ENCODE peak calls at places on chromosomes 16 and 17, in six cellular contexts. One of them, this sample, is unnamed.

GRCh38 chr17:65022751-65023421 is 33.7 kb downstream of the GNA13 start:
- DNase-seq in heart left ventricle: no peak
- DNase-seq in A549: no peak
- DNase-seq in HepG2: peak
- DNase-seq in IMR-90: peak
- DNase-seq in stomach: no peak
- DNase-seq in this sample: no peak

GRCh38 chr17:81453049-81453448 is 57.8 kb downstream of the BAHCC1 start:
- DNase-seq in heart left ventricle: no peak
- DNase-seq in A549: no peak
- DNase-seq in HepG2: no peak
- DNase-seq in IMR-90: no peak
- DNase-seq in stomach: no peak
- DNase-seq in this sample: no peak

GRCh38 chr16:3004319-3004718 is 8.4 kb upstream of the CLDN9 start:
- DNase-seq in heart left ventricle: no peak
- DNase-seq in A549: no peak
- DNase-seq in HepG2: no peak
- DNase-seq in IMR-90: no peak
- DNase-seq in stomach: no peak
- DNase-seq in this sample: peak

GRCh38 chr16:14036869-14037268 is 34.2 kb upstream of the MRTFB start:
- DNase-seq in heart left ventricle: no peak
- DNase-seq in A549: no peak
- DNase-seq in HepG2: no peak
- DNase-seq in IMR-90: no peak
- DNase-seq in stomach: no peak
- DNase-seq in this sample: no peak

GRCh38 chr16:81560979-81561657 is 116.5 kb downstream of the CMIP start:
- DNase-seq in heart left ventricle: no peak
- DNase-seq in A549: no peak
- DNase-seq in HepG2: no peak
- DNase-seq in IMR-90: peak
- DNase-seq in stomach: no peak
- DNase-seq in this sample: no peak

GRCh38 chr16:25126820-25127232 is 15.3 kb downstream of the LCMT1 start:
- DNase-seq in heart left ventricle: no peak
- DNase-seq in A549: peak
- DNase-seq in HepG2: peak
- DNase-seq in IMR-90: peak
- DNase-seq in stomach: no peak
- DNase-seq in this sample: peak

GRCh38 chr17:17143501-17143900 is 62.6 kb downstream of the PLD6 start:
- DNase-seq in heart left ventricle: no peak
- DNase-seq in A549: no peak
- DNase-seq in HepG2: no peak
- DNase-seq in IMR-90: no peak
- DNase-seq in stomach: no peak
- DNase-seq in this sample: no peak

GRCh38 chr16:22313141-22313781 is 16.1 kb downstream of the POLR3E start:
- DNase-seq in heart left ventricle: no peak
- DNase-seq in A549: no peak
- DNase-seq in HepG2: no peak
- DNase-seq in IMR-90: no peak
- DNase-seq in stomach: peak
- DNase-seq in this sample: no peak

GRCh38 chr17:13562271-13562800 is 39.4 kb downstream of the HS3ST3A1 start:
- DNase-seq in heart left ventricle: no peak
- DNase-seq in A549: peak
- DNase-seq in HepG2: no peak
- DNase-seq in IMR-90: peak
- DNase-seq in stomach: no peak
- DNase-seq in this sample: no peak

GRCh38 chr16:49755716-49756115 is 100.2 kb downstream of the ZNF423 start:
- DNase-seq in heart left ventricle: no peak
- DNase-seq in A549: no peak
- DNase-seq in HepG2: no peak
- DNase-seq in IMR-90: no peak
- DNase-seq in stomach: no peak
- DNase-seq in this sample: no peak

GRCh38 chr17:9247401-9247938 is 226.2 kb downstream of the NTN1 start:
- DNase-seq in heart left ventricle: no peak
- DNase-seq in A549: no peak
- DNase-seq in HepG2: no peak
- DNase-seq in IMR-90: no peak
- DNase-seq in stomach: no peak
- DNase-seq in this sample: no peak

GRCh38 chr16:20803192-20803560 is 3.1 kb downstream of the ERI2 start:
- DNase-seq in heart left ventricle: no peak
- DNase-seq in A549: no peak
- DNase-seq in HepG2: no peak
- DNase-seq in IMR-90: peak
- DNase-seq in stomach: no peak
- DNase-seq in this sample: no peak

GRCh38 chr17:73773702-73774101 is 129.5 kb upstream of the SDK2 start:
- DNase-seq in heart left ventricle: no peak
- DNase-seq in A549: no peak
- DNase-seq in HepG2: no peak
- DNase-seq in IMR-90: no peak
- DNase-seq in stomach: no peak
- DNase-seq in this sample: no peak

GRCh38 chr16:78297066-78297666 is 197.7 kb downstream of the WWOX start:
- DNase-seq in heart left ventricle: no peak
- DNase-seq in A549: no peak
- DNase-seq in HepG2: peak
- DNase-seq in IMR-90: no peak
- DNase-seq in stomach: no peak
- DNase-seq in this sample: no peak

GRCh38 chr16:84169765-84170310 is 17.0 kb downstream of the TAF1C start:
- DNase-seq in heart left ventricle: no peak
- DNase-seq in A549: no peak
- DNase-seq in HepG2: no peak
- DNase-seq in IMR-90: no peak
- DNase-seq in stomach: no peak
- DNase-seq in this sample: no peak

GRCh38 chr16:20740007-20740883 is 1.4 kb downstream of the THUMPD1 start:
- DNase-seq in heart left ventricle: no peak
- DNase-seq in A549: peak
- DNase-seq in HepG2: peak
- DNase-seq in IMR-90: no peak
- DNase-seq in stomach: no peak
- DNase-seq in this sample: peak

GRCh38 chr17:29007456-29008455 is 1.9 kb upstream of the SEZ6 start:
- DNase-seq in heart left ventricle: no peak
- DNase-seq in A549: peak
- DNase-seq in HepG2: no peak
- DNase-seq in IMR-90: peak
- DNase-seq in stomach: no peak
- DNase-seq in this sample: no peak

GRCh38 chr17:82049521-82049971 is 2.1 kb downstream of the RFNG start:
- DNase-seq in heart left ventricle: no peak
- DNase-seq in A549: no peak
- DNase-seq in HepG2: no peak
- DNase-seq in IMR-90: no peak
- DNase-seq in stomach: no peak
- DNase-seq in this sample: no peak

GRCh38 chr17:16529906-16530305 is 37.9 kb upstream of the LRRC75A start:
- DNase-seq in heart left ventricle: no peak
- DNase-seq in A549: no peak
- DNase-seq in HepG2: no peak
- DNase-seq in IMR-90: no peak
- DNase-seq in stomach: no peak
- DNase-seq in this sample: no peak

GRCh38 chr17:74836691-74837467 is 22.8 kb downstream of the GRIN2C start:
- DNase-seq in heart left ventricle: no peak
- DNase-seq in A549: no peak
- DNase-seq in HepG2: no peak
- DNase-seq in IMR-90: no peak
- DNase-seq in stomach: no peak
- DNase-seq in this sample: no peak

GRCh38 chr17:18087610-18088491 is at the start of gene DRG2:
- DNase-seq in heart left ventricle: peak
- DNase-seq in A549: peak
- DNase-seq in HepG2: peak
- DNase-seq in IMR-90: peak
- DNase-seq in stomach: peak
- DNase-seq in this sample: peak

GRCh38 chr16:85402910-85403692 is 210.0 kb upstream of the GSE1 start:
- DNase-seq in heart left ventricle: peak
- DNase-seq in A549: no peak
- DNase-seq in HepG2: no peak
- DNase-seq in IMR-90: peak
- DNase-seq in stomach: no peak
- DNase-seq in this sample: peak

GRCh38 chr16:89164436-89164835 is 7.1 kb upstream of the CDH15 start:
- DNase-seq in heart left ventricle: no peak
- DNase-seq in A549: no peak
- DNase-seq in HepG2: no peak
- DNase-seq in IMR-90: no peak
- DNase-seq in stomach: no peak
- DNase-seq in this sample: no peak

GRCh38 chr16:72537684-72538083 is 365.7 kb upstream of the PMFBP1 start:
- DNase-seq in heart left ventricle: no peak
- DNase-seq in A549: no peak
- DNase-seq in HepG2: no peak
- DNase-seq in IMR-90: peak
- DNase-seq in stomach: no peak
- DNase-seq in this sample: no peak

GRCh38 chr17:80647746-80648145 is 103.1 kb downstream of the RPTOR start:
- DNase-seq in heart left ventricle: no peak
- DNase-seq in A549: no peak
- DNase-seq in HepG2: no peak
- DNase-seq in IMR-90: peak
- DNase-seq in stomach: no peak
- DNase-seq in this sample: no peak

GRCh38 chr17:31499771-31500554 is 108.5 kb downstream of the RAB11FIP4 start:
- DNase-seq in heart left ventricle: peak
- DNase-seq in A549: no peak
- DNase-seq in HepG2: peak
- DNase-seq in IMR-90: peak
- DNase-seq in stomach: peak
- DNase-seq in this sample: no peak

GRCh38 chr17:386145-386876 is 33.7 kb upstream of the RPH3AL start:
- DNase-seq in heart left ventricle: peak
- DNase-seq in A549: peak
- DNase-seq in HepG2: peak
- DNase-seq in IMR-90: no peak
- DNase-seq in stomach: peak
- DNase-seq in this sample: peak

DNA sequence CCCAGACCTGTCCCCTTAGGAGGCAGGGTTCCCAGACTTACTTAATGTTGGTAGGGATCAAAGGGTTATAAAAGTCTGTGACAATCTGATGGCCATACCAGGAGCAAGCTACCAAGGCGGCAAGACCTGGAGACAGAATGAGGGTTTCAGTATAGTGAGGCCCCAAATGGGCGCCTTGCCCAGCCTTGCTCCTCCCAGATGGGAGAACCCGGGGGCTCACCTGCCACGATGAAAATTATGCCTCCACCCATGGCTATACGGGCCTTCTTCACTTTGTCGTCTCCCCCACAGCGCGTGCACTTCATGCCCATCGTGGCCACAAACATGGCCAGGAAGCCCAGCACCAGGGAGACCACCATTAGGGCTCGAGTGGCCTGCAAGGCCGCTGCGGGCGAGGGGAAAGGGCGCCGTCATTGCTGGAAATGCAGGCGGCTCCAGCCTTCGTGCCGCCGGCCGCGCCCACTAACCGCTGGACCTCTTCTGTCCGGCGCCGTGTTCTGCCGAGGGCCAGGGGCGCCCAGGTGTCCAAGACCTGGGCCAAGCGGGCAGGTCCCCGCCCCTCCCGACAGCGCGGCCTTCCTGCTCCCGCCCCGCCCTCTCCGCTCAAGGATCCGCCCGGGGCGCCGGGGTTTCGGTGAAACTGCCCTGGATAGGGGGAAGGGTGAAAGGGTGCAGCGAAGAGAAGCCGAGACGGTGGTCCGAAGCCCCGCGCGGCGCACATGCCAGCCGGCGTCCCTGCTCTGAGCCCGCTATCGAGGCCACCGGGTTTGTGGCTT is 1.5 kb downstream of the CLDN7 start:
- DNase-seq in heart left ventricle: no peak
- DNase-seq in A549: no peak
- DNase-seq in HepG2: no peak
- DNase-seq in IMR-90: no peak
- DNase-seq in stomach: peak
- DNase-seq in this sample: peak
- TF ChIP-seq POLR2A in heart left ventricle: no peak
- TF ChIP-seq POLR2A in A549: no peak
- TF ChIP-seq POLR2A in HepG2: no peak
- TF ChIP-seq POLR2A in IMR-90: no peak
- TF ChIP-seq POLR2A in stomach: no peak
- TF ChIP-seq POLR2A in this sample: peak

GRCh38 chr16:70391881-70392481 is 45.3 kb downstream of the DDX19A start:
- DNase-seq in heart left ventricle: no peak
- DNase-seq in A549: peak
- DNase-seq in HepG2: no peak
- DNase-seq in IMR-90: peak
- DNase-seq in stomach: no peak
- DNase-seq in this sample: no peak
- TF ChIP-seq POLR2A in heart left ventricle: no peak
- TF ChIP-seq POLR2A in A549: no peak
- TF ChIP-seq POLR2A in HepG2: no peak
- TF ChIP-seq POLR2A in IMR-90: no peak
- TF ChIP-seq POLR2A in stomach: no peak
- TF ChIP-seq POLR2A in this sample: no peak

GRCh38 chr16:57735755-57736418 is at the start of gene KATNB1:
- DNase-seq in heart left ventricle: no peak
- DNase-seq in A549: no peak
- DNase-seq in HepG2: no peak
- DNase-seq in IMR-90: no peak
- DNase-seq in stomach: no peak
- DNase-seq in this sample: no peak

GRCh38 chr16:57736419-57737281 is 1.1 kb downstream of the KATNB1 start:
- DNase-seq in heart left ventricle: no peak
- DNase-seq in A549: peak
- DNase-seq in HepG2: peak
- DNase-seq in IMR-90: peak
- DNase-seq in stomach: peak
- DNase-seq in this sample: peak

GRCh38 chr16:57732683-57733082 is 2.9 kb upstream of the KATNB1 start:
- DNase-seq in heart left ventricle: no peak
- DNase-seq in A549: no peak
- DNase-seq in HepG2: no peak
- DNase-seq in IMR-90: no peak
- DNase-seq in stomach: no peak
- DNase-seq in this sample: peak

GRCh38 chr16:57734308-57734924 is 1.2 kb upstream of the KATNB1 start:
- DNase-seq in heart left ventricle: no peak
- DNase-seq in A549: no peak
- DNase-seq in HepG2: no peak
- DNase-seq in IMR-90: no peak
- DNase-seq in stomach: no peak
- DNase-seq in this sample: no peak

GRCh38 chr16:57734925-57735754 is 430 bp upstream of the KATNB1 start:
- DNase-seq in heart left ventricle: peak
- DNase-seq in A549: peak
- DNase-seq in HepG2: peak
- DNase-seq in IMR-90: peak
- DNase-seq in stomach: peak
- DNase-seq in this sample: peak
- TF ChIP-seq POLR2A in heart left ventricle: no peak
- TF ChIP-seq POLR2A in A549: peak
- TF ChIP-seq POLR2A in HepG2: peak
- TF ChIP-seq POLR2A in IMR-90: peak
- TF ChIP-seq POLR2A in stomach: no peak
- TF ChIP-seq POLR2A in this sample: peak

GRCh38 chr17:49378311-49378710 is 16.3 kb upstream of the ZNF652 start:
- DNase-seq in heart left ventricle: no peak
- DNase-seq in A549: no peak
- DNase-seq in HepG2: no peak
- DNase-seq in IMR-90: no peak
- DNase-seq in stomach: no peak
- DNase-seq in this sample: no peak
- TF ChIP-seq POLR2A in heart left ventricle: no peak
- TF ChIP-seq POLR2A in A549: no peak
- TF ChIP-seq POLR2A in HepG2: no peak
- TF ChIP-seq POLR2A in IMR-90: no peak
- TF ChIP-seq POLR2A in stomach: no peak
- TF ChIP-seq POLR2A in this sample: no peak

This sample was measured in erythroblast.